ENCODE peak calls at places on chromosomes 16 and 17, in four cellular contexts. W, A, L and E are unnamed samples.

GRCh38 chr17:66676421-66676820 is 158.5 kb upstream of the CACNG5 start:
- DNase-seq in W (no peak), A (no peak), L (no peak), E (peak; percentile 33)

GRCh38 chr17:50889528-50890118 is 23.5 kb upstream of the TOB1 start:
- DNase-seq in W (no peak), A (no peak), L (no peak), E (no peak)

GRCh38 chr17:70169707-70170597 is 620 bp downstream of the KCNJ2 start:
- DNase-seq in W (no peak), A (no peak), L (peak; percentile 81), E (peak; percentile 19)

GRCh38 chr17:56297142-56297541 is 143.9 kb downstream of the ANKFN1 start:
- DNase-seq in W (no peak), A (no peak), L (peak; percentile 33), E (no peak)

GRCh38 chr17:66947311-66947710 is 17.2 kb upstream of the CACNG4 start:
- DNase-seq in W (no peak), A (no peak), L (no peak), E (no peak)

GRCh38 chr17:2982854-2983636 is 80.4 kb downstream of the OR1D5 start:
- DNase-seq in W (no peak), A (no peak), L (peak; percentile 96), E (peak; percentile 91)

GRCh38 chr17:81039854-81040758 is 5.2 kb downstream of the BAIAP2 start:
- DNase-seq in W (no peak), A (no peak), L (peak; percentile 39), E (no peak)

GRCh38 chr16:17567455-17567854 is 96.7 kb upstream of the XYLT1 start:
- DNase-seq in W (no peak), A (no peak), L (no peak), E (no peak)

GRCh38 chr17:81126281-81127132 is 38.8 kb upstream of the PVALEF start:
- DNase-seq in W (no peak), A (no peak), L (no peak), E (no peak)

GRCh38 chr16:29011112-29011511 is 26.3 kb downstream of the LAT start:
- DNase-seq in W (no peak), A (no peak), L (no peak), E (no peak)

GRCh38 chr17:55167024-55167721 is 97.6 kb upstream of the HLF start:
- DNase-seq in W (no peak), A (no peak), L (no peak), E (no peak)

GRCh38 chr16:74775255-74775654 is 635 bp upstream of the FA2H start:
- DNase-seq in W (no peak), A (no peak), L (no peak), E (no peak)